ENCODE peak calls at places on chromosomes 12 and 14, in five cellular contexts. One of them, this sample, is unnamed.

GRCh38 chr12:124696689-124697476 is 129.5 kb upstream of the NCOR2 start:
- DNase-seq in psoas muscle: no peak
- DNase-seq in upper lobe of right lung: no peak
- DNase-seq in GM20000: no peak
- DNase-seq in neural progenitor cell: no peak
- DNase-seq in this sample: no peak

GRCh38 chr12:98418357-98419075 is 96.9 kb upstream of the TMPO start:
- DNase-seq in psoas muscle: peak; percentile 86
- DNase-seq in upper lobe of right lung: peak; percentile 94
- DNase-seq in GM20000: peak; percentile 14
- DNase-seq in neural progenitor cell: peak; percentile 52
- DNase-seq in this sample: no peak

GRCh38 chr12:52836042-52836466 is 1.9 kb upstream of the KRT79 start:
- DNase-seq in psoas muscle: no peak
- DNase-seq in upper lobe of right lung: peak; percentile 81
- DNase-seq in GM20000: no peak
- DNase-seq in neural progenitor cell: no peak
- DNase-seq in this sample: no peak

GRCh38 chr14:48937796-48938195 is 648.4 kb downstream of the RPS29 start:
- DNase-seq in psoas muscle: no peak
- DNase-seq in upper lobe of right lung: no peak
- DNase-seq in GM20000: no peak
- DNase-seq in neural progenitor cell: peak; percentile 8
- DNase-seq in this sample: no peak

GRCh38 chr14:53187921-53188463 is 34.9 kb upstream of the DDHD1 start:
- DNase-seq in psoas muscle: no peak
- DNase-seq in upper lobe of right lung: no peak
- DNase-seq in GM20000: no peak
- DNase-seq in neural progenitor cell: no peak
- DNase-seq in this sample: no peak

GRCh38 chr12:53869500-53869899 is 69.1 kb upstream of the HOXC13 start:
- DNase-seq in psoas muscle: no peak
- DNase-seq in upper lobe of right lung: no peak
- DNase-seq in GM20000: no peak
- DNase-seq in neural progenitor cell: no peak
- DNase-seq in this sample: no peak

GRCh38 chr14:77217551-77217950 is 36.0 kb downstream of the TMEM63C start:
- DNase-seq in psoas muscle: no peak
- DNase-seq in upper lobe of right lung: no peak
- DNase-seq in GM20000: no peak
- DNase-seq in neural progenitor cell: no peak
- DNase-seq in this sample: no peak

GRCh38 chr12:74891276-74891675 is 318.4 kb downstream of the KCNC2 start:
- DNase-seq in psoas muscle: no peak
- DNase-seq in upper lobe of right lung: no peak
- DNase-seq in GM20000: no peak
- DNase-seq in neural progenitor cell: no peak
- DNase-seq in this sample: no peak

GRCh38 chr14:92516966-92517350 is 3.4 kb downstream of the RIN3 start:
- DNase-seq in psoas muscle: no peak
- DNase-seq in upper lobe of right lung: peak; percentile 20
- DNase-seq in GM20000: no peak
- DNase-seq in neural progenitor cell: no peak
- DNase-seq in this sample: no peak

GRCh38 chr12:14384783-14385638 is 19.5 kb downstream of the ATF7IP start:
- DNase-seq in psoas muscle: no peak
- DNase-seq in upper lobe of right lung: no peak
- DNase-seq in GM20000: peak; percentile 53
- DNase-seq in neural progenitor cell: peak; percentile 90
- DNase-seq in this sample: peak; percentile 56

GRCh38 chr12:8554451-8555195 is 13.9 kb upstream of the CLEC4E start:
- DNase-seq in psoas muscle: no peak
- DNase-seq in upper lobe of right lung: no peak
- DNase-seq in GM20000: no peak
- DNase-seq in neural progenitor cell: no peak
- DNase-seq in this sample: no peak

GRCh38 chr12:127381043-127381668 is 885.8 kb upstream of the TMEM132C start:
- DNase-seq in psoas muscle: no peak
- DNase-seq in upper lobe of right lung: peak; percentile 67
- DNase-seq in GM20000: peak; percentile 75
- DNase-seq in neural progenitor cell: peak; percentile 86
- DNase-seq in this sample: peak; percentile 73

GRCh38 chr12:56257071-56257470 is 1.1 kb downstream of the ANKRD52 start:
- DNase-seq in psoas muscle: no peak
- DNase-seq in upper lobe of right lung: no peak
- DNase-seq in GM20000: no peak
- DNase-seq in neural progenitor cell: no peak
- DNase-seq in this sample: no peak

GRCh38 chr12:13941258-13942249 is 39.8 kb downstream of the GRIN2B start:
- DNase-seq in psoas muscle: no peak
- DNase-seq in upper lobe of right lung: no peak
- DNase-seq in GM20000: peak; percentile 56
- DNase-seq in neural progenitor cell: peak; percentile 85
- DNase-seq in this sample: peak; percentile 54

GRCh38 chr12:108473400-108474055 is 41.5 kb upstream of the FICD start:
- DNase-seq in psoas muscle: no peak
- DNase-seq in upper lobe of right lung: no peak
- DNase-seq in GM20000: no peak
- DNase-seq in neural progenitor cell: no peak
- DNase-seq in this sample: no peak

GRCh38 chr12:108773798-108774788 is 42.8 kb upstream of the CORO1C start:
- DNase-seq in psoas muscle: peak; percentile 94
- DNase-seq in upper lobe of right lung: peak; percentile 87
- DNase-seq in GM20000: no peak
- DNase-seq in neural progenitor cell: peak; percentile 22
- DNase-seq in this sample: no peak

GRCh38 chr14:105229099-105229655 is 19.2 kb upstream of the BTBD6 start:
- DNase-seq in psoas muscle: no peak
- DNase-seq in upper lobe of right lung: no peak
- DNase-seq in GM20000: no peak
- DNase-seq in neural progenitor cell: no peak
- DNase-seq in this sample: no peak

GRCh38 chr14:72863216-72864006 is 30.5 kb downstream of the DPF3 start:
- DNase-seq in psoas muscle: no peak
- DNase-seq in upper lobe of right lung: no peak
- DNase-seq in GM20000: peak; percentile 18
- DNase-seq in neural progenitor cell: no peak
- DNase-seq in this sample: no peak

GRCh38 chr12:64404470-64405446 is 566 bp downstream of the XPOT start:
- DNase-seq in psoas muscle: no peak
- DNase-seq in upper lobe of right lung: peak; percentile 83
- DNase-seq in GM20000: peak; percentile 64
- DNase-seq in neural progenitor cell: no peak
- DNase-seq in this sample: no peak

GRCh38 chr14:24920265-24921080 is 129.5 kb downstream of the STXBP6 start:
- DNase-seq in psoas muscle: no peak
- DNase-seq in upper lobe of right lung: no peak
- DNase-seq in GM20000: no peak
- DNase-seq in neural progenitor cell: no peak
- DNase-seq in this sample: no peak

GRCh38 chr12:119666900-119667576 is 895 bp upstream of the PRKAB1 start:
- DNase-seq in psoas muscle: no peak
- DNase-seq in upper lobe of right lung: no peak
- DNase-seq in GM20000: peak; percentile 53
- DNase-seq in neural progenitor cell: no peak
- DNase-seq in this sample: no peak

GRCh38 chr12:517538-517937 is 57.8 kb downstream of the B4GALNT3 start:
- DNase-seq in psoas muscle: no peak
- DNase-seq in upper lobe of right lung: no peak
- DNase-seq in GM20000: no peak
- DNase-seq in neural progenitor cell: no peak
- DNase-seq in this sample: no peak

GRCh38 chr12:53954694-53955035 is at the start of gene HOXC12:
- DNase-seq in psoas muscle: peak; percentile 37
- DNase-seq in upper lobe of right lung: no peak
- DNase-seq in GM20000: no peak
- DNase-seq in neural progenitor cell: no peak
- DNase-seq in this sample: no peak

GRCh38 chr12:76946451-76946850 is 67.6 kb upstream of the CSRP2 start:
- DNase-seq in psoas muscle: no peak
- DNase-seq in upper lobe of right lung: no peak
- DNase-seq in GM20000: no peak
- DNase-seq in neural progenitor cell: no peak
- DNase-seq in this sample: no peak

GRCh38 chr14:75824328-75824727 is 157.5 kb downstream of the TGFB3 start:
- DNase-seq in psoas muscle: no peak
- DNase-seq in upper lobe of right lung: no peak
- DNase-seq in GM20000: no peak
- DNase-seq in neural progenitor cell: no peak
- DNase-seq in this sample: no peak

DNA sequence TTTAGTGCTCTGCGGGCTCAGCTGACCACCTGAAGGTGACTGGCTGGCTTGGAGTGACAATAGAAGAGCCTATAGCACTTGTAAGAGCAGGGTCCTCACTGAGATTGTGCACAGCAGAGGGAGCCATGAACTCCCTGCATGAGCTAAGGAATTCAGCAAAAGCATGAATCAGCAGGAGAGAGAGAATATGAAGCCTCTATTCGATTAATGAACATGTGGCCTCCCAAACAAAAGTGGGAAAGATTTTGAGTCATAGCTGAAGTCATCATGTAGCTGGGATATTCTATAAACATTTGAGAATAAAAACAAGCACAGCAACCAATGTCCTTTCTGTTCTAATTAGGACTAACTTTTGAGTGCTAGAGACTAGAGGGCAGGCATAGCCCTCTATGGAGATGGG is 626.6 kb downstream of the DIO2 start:
- DNase-seq in psoas muscle: no peak
- DNase-seq in upper lobe of right lung: no peak
- DNase-seq in GM20000: no peak
- DNase-seq in neural progenitor cell: no peak
- DNase-seq in this sample: no peak
- TF ChIP-seq CTCF in psoas muscle: no peak
- TF ChIP-seq CTCF in upper lobe of right lung: no peak
- TF ChIP-seq CTCF in GM20000: no peak
- TF ChIP-seq CTCF in neural progenitor cell: no peak
- TF ChIP-seq CTCF in this sample: no peak

GRCh38 chr14:93953263-93953662 is 23.1 kb downstream of the ASB2 start:
- DNase-seq in psoas muscle: no peak
- DNase-seq in upper lobe of right lung: no peak
- DNase-seq in GM20000: no peak
- DNase-seq in neural progenitor cell: peak; percentile 52
- DNase-seq in this sample: no peak

GRCh38 chr14:93952829-93953228 is 23.5 kb downstream of the ASB2 start:
- DNase-seq in psoas muscle: no peak
- DNase-seq in upper lobe of right lung: no peak
- DNase-seq in GM20000: no peak
- DNase-seq in neural progenitor cell: no peak
- DNase-seq in this sample: no peak

GRCh38 chr14:93953739-93954515 is 22.4 kb downstream of the ASB2 start:
- DNase-seq in psoas muscle: no peak
- DNase-seq in upper lobe of right lung: no peak
- DNase-seq in GM20000: no peak
- DNase-seq in neural progenitor cell: no peak
- DNase-seq in this sample: no peak

GRCh38 chr14:93950948-93951668 is 24.0 kb downstream of the FAM181A start:
- DNase-seq in psoas muscle: peak; percentile 65
- DNase-seq in upper lobe of right lung: no peak
- DNase-seq in GM20000: no peak
- DNase-seq in neural progenitor cell: no peak
- DNase-seq in this sample: no peak

GRCh38 chr14:93951798-93952540 is 24.4 kb downstream of the ASB2 start:
- DNase-seq in psoas muscle: peak; percentile 55
- DNase-seq in upper lobe of right lung: no peak
- DNase-seq in GM20000: no peak
- DNase-seq in neural progenitor cell: no peak
- DNase-seq in this sample: no peak
- TF ChIP-seq CTCF in psoas muscle: no peak
- TF ChIP-seq CTCF in upper lobe of right lung: no peak
- TF ChIP-seq CTCF in GM20000: no peak
- TF ChIP-seq CTCF in neural progenitor cell: no peak
- TF ChIP-seq CTCF in this sample: no peak

GRCh38 chr12:101490286-101490920 is 15.3 kb downstream of the SPIC start:
- DNase-seq in psoas muscle: no peak
- DNase-seq in upper lobe of right lung: no peak
- DNase-seq in GM20000: no peak
- DNase-seq in neural progenitor cell: peak; percentile 53
- DNase-seq in this sample: no peak
- TF ChIP-seq CTCF in psoas muscle: peak; percentile 70
- TF ChIP-seq CTCF in upper lobe of right lung: peak; percentile 55
- TF ChIP-seq CTCF in GM20000: peak; percentile 42
- TF ChIP-seq CTCF in neural progenitor cell: peak; percentile 63
- TF ChIP-seq CTCF in this sample: peak; percentile 62

GRCh38 chr14:69259531-69260245 is at the start of gene GALNT16:
- DNase-seq in psoas muscle: peak; percentile 77
- DNase-seq in upper lobe of right lung: peak; percentile 69
- DNase-seq in GM20000: peak; percentile 72
- DNase-seq in neural progenitor cell: peak; percentile 86
- DNase-seq in this sample: peak; percentile 71
- TF ChIP-seq CTCF in psoas muscle: peak; percentile 34
- TF ChIP-seq CTCF in upper lobe of right lung: peak; percentile 25
- TF ChIP-seq CTCF in GM20000: no peak
- TF ChIP-seq CTCF in neural progenitor cell: peak; percentile 58
- TF ChIP-seq CTCF in this sample: peak; percentile 63

GRCh38 chr12:2682301-2683282 is 112.2 kb upstream of the FKBP4 start:
- DNase-seq in psoas muscle: no peak
- DNase-seq in upper lobe of right lung: no peak
- DNase-seq in GM20000: no peak
- DNase-seq in neural progenitor cell: peak; percentile 78
- DNase-seq in this sample: no peak
- TF ChIP-seq CTCF in psoas muscle: peak; percentile 47
- TF ChIP-seq CTCF in upper lobe of right lung: peak; percentile 27
- TF ChIP-seq CTCF in GM20000: no peak
- TF ChIP-seq CTCF in neural progenitor cell: peak; percentile 59
- TF ChIP-seq CTCF in this sample: peak; percentile 64

DNA sequence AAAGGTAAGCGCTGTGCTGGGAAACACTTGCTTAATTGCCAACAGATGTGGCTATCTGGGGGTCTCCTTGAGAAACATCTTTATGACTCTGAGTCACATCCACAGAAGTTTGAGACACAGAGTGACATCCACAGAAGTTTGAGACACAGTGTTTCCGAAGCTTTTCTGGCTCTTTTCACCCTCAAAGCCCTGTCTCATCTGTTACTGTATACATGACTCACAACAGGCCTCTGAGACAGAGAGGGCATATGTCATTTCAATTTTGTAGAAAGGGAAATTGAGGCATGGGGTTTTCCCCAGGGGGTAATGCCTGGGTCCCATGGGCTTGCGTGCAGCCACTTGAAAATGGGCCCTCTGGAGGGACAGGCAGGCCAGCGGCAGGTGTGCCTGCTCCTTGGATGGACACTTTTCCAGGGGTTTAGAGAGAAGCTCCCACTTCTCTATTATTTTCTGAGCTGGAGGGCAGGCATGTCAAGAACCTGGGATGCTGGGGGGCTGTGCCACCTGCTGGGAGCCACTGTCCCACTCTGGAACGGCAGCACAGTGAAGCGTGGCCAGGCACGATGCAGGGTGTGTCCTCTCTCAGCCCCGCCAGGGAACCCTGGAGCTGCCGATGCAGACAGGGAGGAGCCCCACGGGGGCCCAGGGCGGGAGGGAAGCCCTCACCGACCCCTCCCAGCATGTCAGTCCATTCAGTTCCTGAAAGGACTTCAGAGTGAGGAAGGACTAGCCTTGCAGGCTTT is 111.3 kb upstream of the FKBP4 start:
- DNase-seq in psoas muscle: no peak
- DNase-seq in upper lobe of right lung: no peak
- DNase-seq in GM20000: no peak
- DNase-seq in neural progenitor cell: no peak
- DNase-seq in this sample: no peak
- TF ChIP-seq CTCF in psoas muscle: no peak
- TF ChIP-seq CTCF in upper lobe of right lung: no peak
- TF ChIP-seq CTCF in GM20000: no peak
- TF ChIP-seq CTCF in neural progenitor cell: no peak
- TF ChIP-seq CTCF in this sample: no peak

This sample was measured in progenitor cell of endocrine pancreas.